ENCODE peak calls at places on chromosomes 12 and 14, in ten cellular contexts. N, X, H, U, J, F, Z, R, C and S are unnamed samples.

GRCh38 chr14:63134801-63135200 is 69.4 kb upstream of the RHOJ start:
- DNase-seq in C (no peak), Z (no peak), F (no peak), H (no peak), R (no peak), J (no peak), U (no peak), N (no peak), X (no peak), S (no peak)

GRCh38 chr12:130263025-130263424 is 74.7 kb upstream of the PIWIL1 start:
- DNase-seq in C (no peak), U (no peak), Z (no peak), X (no peak), R (no peak), N (no peak), F (no peak), H (no peak), J (no peak), S (no peak)

GRCh38 chr14:103378042-103378854 is 7.0 kb upstream of the MARK3 start:
- DNase-seq in N (no peak), U (no peak), H (no peak), Z (no peak), C (no peak), J (no peak), F (no peak), R (no peak), X (no peak), S (no peak)

GRCh38 chr12:112905451-112906089 is 1.2 kb upstream of the OAS1 start:
- DNase-seq in N (no peak), C (no peak), R (no peak), F (no peak), U (no peak), J (no peak), X (peak; percentile 25), Z (no peak), H (no peak), S (no peak)

GRCh38 chr12:54386781-54387467 is 2.4 kb upstream of the ZNF385A start:
- DNase-seq in U (no peak), R (no peak), F (no peak), X (no peak), H (no peak), J (no peak), N (no peak), Z (no peak), C (no peak), S (no peak)

GRCh38 chr14:38696925-38697324 is 406.1 kb downstream of the SEC23A start:
- DNase-seq in N (no peak), Z (no peak), R (no peak), X (no peak), F (no peak), H (no peak), U (no peak), J (no peak), C (no peak), S (no peak)

GRCh38 chr12:47318963-47319362 is 239.2 kb upstream of the AMIGO2 start:
- DNase-seq in X (no peak), U (no peak), Z (no peak), F (no peak), C (no peak), R (no peak), N (no peak), H (no peak), J (no peak), S (no peak)

GRCh38 chr12:39780527-39781446 is 161.2 kb upstream of the ABCD2 start:
- DNase-seq in N (no peak), F (no peak), X (no peak), J (no peak), U (no peak), Z (no peak), R (no peak), C (peak; percentile 13), H (no peak), S (no peak)

GRCh38 chr14:95255487-95255886 is 64.2 kb downstream of the CLMN start:
- DNase-seq in U (no peak), J (no peak), X (peak; percentile 87), R (no peak), H (peak; percentile 38), F (no peak), N (no peak), Z (peak; percentile 71), C (peak; percentile 83), S (no peak)

GRCh38 chr12:79187032-79187431 is 322.5 kb downstream of the SYT1 start:
- DNase-seq in J (no peak), N (no peak), Z (no peak), F (no peak), C (no peak), X (no peak), U (no peak), R (no peak), H (no peak), S (no peak)

GRCh38 chr14:63996575-63997220 is 143.9 kb downstream of the SYNE2 start:
- DNase-seq in J (no peak), X (no peak), Z (peak; percentile 34), H (no peak), C (no peak), U (no peak), N (no peak), F (no peak), R (no peak), S (no peak)

GRCh38 chr12:106170285-106170684 is 31.5 kb upstream of the NUAK1 start:
- DNase-seq in H (no peak), X (peak; percentile 81), U (no peak), C (no peak), F (no peak), R (no peak), N (no peak), Z (peak; percentile 66), J (no peak), S (no peak)

GRCh38 chr14:40098468-40098867 is 666.2 kb upstream of the FBXO33 start:
- DNase-seq in H (no peak), R (no peak), J (no peak), F (no peak), X (no peak), N (no peak), Z (no peak), U (no peak), C (no peak), S (no peak)

GRCh38 chr14:100846309-100846859 is 20.5 kb downstream of the MEG3 start:
- DNase-seq in Z (no peak), X (no peak), R (no peak), N (no peak), C (no peak), H (no peak), F (no peak), U (no peak), J (no peak), S (no peak)